ENCODE peak calls at places on chromosome X, in six cellular contexts. F, X, T, K, E and Z are unnamed samples.

GRCh38 chrX:69120476-69120875 is 44.8 kb downstream of the PJA1 start:
- DNase-seq in T (no peak), X (no peak), E (no peak), F (no peak), K (no peak), Z (no peak)

GRCh38 chrX:6053126-6053625 is 175.5 kb downstream of the NLGN4X start:
- DNase-seq in X (no peak), T (no peak), F (no peak), K (no peak), E (no peak), Z (no peak)

GRCh38 chrX:43870011-43870410 is 12.2 kb downstream of the MAOB start:
- DNase-seq in F (no peak), K (no peak), E (no peak), T (no peak), X (no peak), Z (no peak)

GRCh38 chrX:54933150-54933826 is 12.7 kb downstream of the TRO start:
- DNase-seq in T (no peak), K (no peak), X (no peak), E (no peak), F (no peak), Z (no peak)

GRCh38 chrX:31921236-31921635 is 849.4 kb upstream of the FTHL17 start:
- DNase-seq in E (no peak), X (no peak), T (no peak), K (no peak), F (no peak), Z (no peak)

GRCh38 chrX:155094468-155095061 is 23.3 kb downstream of the BRCC3 start:
- DNase-seq in X (no peak), E (no peak), F (no peak), T (no peak), K (peak; percentile 5), Z (no peak)

GRCh38 chrX:47198026-47198686 is 4.5 kb downstream of the UBA1 start:
- DNase-seq in K (no peak), X (no peak), T (no peak), E (no peak), F (no peak), Z (no peak)

GRCh38 chrX:66035667-66036066 is 4.2 kb downstream of the VSIG4 start:
- DNase-seq in F (no peak), X (no peak), K (no peak), E (no peak), T (no peak), Z (no peak)

GRCh38 chrX:31604629-31605221 is 532.9 kb upstream of the FTHL17 start:
- DNase-seq in T (no peak), K (no peak), X (no peak), E (no peak), F (no peak), Z (no peak)

GRCh38 chrX:155966876-155967275 is 30.6 kb upstream of the IL9R start:
- DNase-seq in K (no peak), T (no peak), F (no peak), X (peak; percentile 35), E (no peak), Z (peak; percentile 6)

GRCh38 chrX:33211356-33212254 is at the start of gene DMD:
- DNase-seq in K (no peak), X (peak; percentile 5), E (peak; percentile 70), F (peak; percentile 60), T (no peak), Z (peak; percentile 6)

GRCh38 chrX:3549442-3549875 is 164.0 kb downstream of the PRKX start:
- DNase-seq in F (no peak), X (no peak), E (no peak), T (no peak), K (no peak), Z (peak; percentile 15)

GRCh38 chrX:70527610-70528009 is 83.0 kb downstream of the DLG3 start:
- DNase-seq in E (no peak), X (no peak), F (no peak), T (no peak), K (no peak), Z (no peak)

GRCh38 chrX:3811331-3812311 is 98.2 kb upstream of the PRKX start:
- DNase-seq in F (no peak), K (peak; percentile 4), X (no peak), E (peak; percentile 18), T (no peak), Z (no peak)

GRCh38 chrX:139882299-139882698 is 50.6 kb downstream of the ATP11C start:
- DNase-seq in E (no peak), K (no peak), X (no peak), T (no peak), F (no peak), Z (no peak)

GRCh38 chrX:32987139-32987538 is 224.2 kb downstream of the DMD start:
- DNase-seq in E (no peak), T (no peak), X (no peak), K (no peak), F (no peak), Z (no peak)

GRCh38 chrX:133838761-133839676 is 146.4 kb downstream of the GPC3 start:
- DNase-seq in K (peak; percentile 64), T (peak; percentile 50), E (no peak), X (peak; percentile 13), F (no peak), Z (peak; percentile 70)

GRCh38 chrX:69152398-69152797 is 12.9 kb downstream of the PJA1 start:
- DNase-seq in X (no peak), T (peak; percentile 36), K (no peak), F (no peak), E (no peak), Z (no peak)

GRCh38 chrX:123860983-123861382 is 1.1 kb downstream of the XIAP start:
- DNase-seq in T (no peak), X (no peak), F (no peak), E (no peak), K (no peak), Z (no peak)

GRCh38 chrX:11193035-11193469 is 81.9 kb downstream of the HCCS start:
- DNase-seq in E (no peak), T (no peak), X (no peak), K (no peak), F (no peak), Z (no peak)

GRCh38 chrX:85052636-85053343 is 49.1 kb downstream of the APOOL start:
- DNase-seq in K (no peak), X (peak; percentile 30), T (no peak), E (no peak), F (peak; percentile 42), Z (no peak)

GRCh38 chrX:27380163-27380845 is 82.8 kb downstream of the PPP4R3C start:
- DNase-seq in K (no peak), F (no peak), T (no peak), E (no peak), X (no peak), Z (no peak)

GRCh38 chrX:44542567-44543325 is at the start of gene FUNDC1:
- DNase-seq in T (peak; percentile 97), K (peak; percentile 88), F (peak; percentile 86), E (peak; percentile 92), X (peak; percentile 87), Z (peak; percentile 88)

GRCh38 chrX:46979340-46979739 is 67.1 kb downstream of the JADE3 start:
- DNase-seq in E (no peak), T (no peak), F (peak; percentile 21), X (peak; percentile 44), K (no peak), Z (no peak)

GRCh38 chrX:47313056-47313455 is 57.3 kb upstream of the ZNF157 start:
- DNase-seq in X (no peak), K (no peak), E (peak; percentile 20), F (no peak), T (no peak), Z (no peak)

GRCh38 chrX:130974323-130974722 is 71.3 kb upstream of the ENOX2 start:
- DNase-seq in K (no peak), F (no peak), X (no peak), T (no peak), E (no peak), Z (no peak)

GRCh38 chrX:16212436-16212835 is 45.2 kb downstream of the MAGEB17 start:
- DNase-seq in X (no peak), F (no peak), K (peak; percentile 9), E (no peak), T (no peak), Z (no peak)

GRCh38 chrX:30533261-30533660 is 44.3 kb downstream of the TASL start:
- DNase-seq in T (no peak), F (no peak), X (no peak), E (no peak), K (no peak), Z (no peak)

GRCh38 chrX:72021975-72022374 is 109.7 kb downstream of the RTL5 start:
- DNase-seq in F (no peak), X (no peak), T (no peak), K (peak; percentile 15), E (no peak), Z (no peak)

GRCh38 chrX:149497626-149498025 is 7.5 kb downstream of the IDS start:
- DNase-seq in F (no peak), T (no peak), K (no peak), X (peak; percentile 13), E (no peak), Z (no peak)
- TF ChIP-seq CTCF in F (no peak), T (no peak), K (no peak), X (no peak), E (no peak), Z (no peak)

GRCh38 chrX:153689654-153690465 is 2.1 kb downstream of the SLC6A8 start:
- DNase-seq in E (no peak), F (no peak), T (no peak), X (peak; percentile 38), K (peak; percentile 41), Z (no peak)
- TF ChIP-seq CTCF in E (no peak), F (no peak), T (no peak), X (no peak), K (no peak), Z (peak; percentile 42)

DNA sequence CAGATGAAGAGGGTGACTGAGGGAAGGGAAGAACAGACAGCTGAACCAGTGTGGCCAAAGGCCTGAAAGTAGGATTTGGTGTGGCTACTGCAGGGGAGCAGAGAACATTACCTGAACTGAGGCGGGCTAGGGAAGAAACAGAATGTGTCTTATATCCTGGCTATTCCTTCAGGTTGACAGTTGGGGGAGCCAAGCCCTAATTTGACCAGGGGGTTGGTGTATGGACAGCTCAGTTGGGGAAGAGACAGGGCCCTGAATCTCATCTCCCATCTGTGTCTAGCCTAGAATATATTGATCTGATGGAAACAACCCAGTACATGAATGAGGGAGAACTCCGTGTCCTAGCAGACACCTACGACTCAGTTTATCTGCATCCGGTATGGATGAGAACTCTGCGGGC is 4.2 kb downstream of the HDAC6 start:
- DNase-seq in K (no peak), X (no peak), T (no peak), E (no peak), F (no peak), Z (no peak)
- TF ChIP-seq CTCF in K (no peak), X (no peak), T (no peak), E (no peak), F (no peak), Z (no peak)

DNA sequence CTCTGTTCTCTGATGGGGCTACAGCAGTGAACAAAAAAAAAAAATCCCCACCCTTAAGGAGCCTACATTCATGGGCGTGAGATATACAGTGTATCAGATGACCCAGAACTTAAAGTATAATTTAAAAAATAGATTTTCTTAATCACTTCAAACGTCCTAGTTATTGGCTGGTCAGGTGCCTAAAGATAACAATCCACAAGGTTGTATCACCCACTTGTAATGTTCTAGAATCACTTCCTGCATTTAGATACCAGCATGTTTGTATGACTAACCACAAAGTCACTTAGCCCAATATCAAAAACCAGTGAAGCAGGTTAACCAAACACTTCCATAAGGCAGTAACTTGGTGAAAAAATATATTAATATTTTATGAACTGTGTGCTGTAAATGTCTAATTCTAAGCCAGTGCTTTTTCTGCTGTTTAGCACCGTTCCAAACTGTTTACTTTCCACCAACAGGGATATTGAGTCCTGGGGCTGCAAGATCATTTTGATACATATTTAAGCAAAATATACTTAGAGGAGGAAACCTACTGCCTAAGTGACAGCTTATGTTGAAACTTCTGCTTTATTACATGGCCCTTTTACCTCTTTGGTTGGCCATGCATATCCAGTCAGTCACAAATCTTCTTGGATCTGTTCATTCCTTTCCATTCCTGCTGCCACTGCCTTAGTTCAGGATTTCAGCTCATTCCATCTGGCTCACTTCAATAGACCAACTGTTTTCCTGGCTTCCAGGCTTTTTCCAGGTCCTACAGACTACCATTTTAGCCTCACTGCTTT is 43.3 kb downstream of the CD40LG start:
- DNase-seq in E (no peak), X (peak; percentile 8), K (no peak), T (no peak), F (no peak), Z (no peak)
- TF ChIP-seq CTCF in E (no peak), X (no peak), K (no peak), T (no peak), F (no peak), Z (no peak)